ENCODE peak calls at places on chromosomes 6 and 20, in eight cellular contexts. Q, Y, V, L, H, S, Z and G are unnamed samples.

GRCh38 chr6:167907837-167908681 is 81.3 kb downstream of the AFDN start:
- DNase-seq in V (no peak), Z (no peak), Q (peak; percentile 24), H (peak; percentile 47), L (no peak), Y (peak; percentile 31), S (peak; percentile 38), G (peak; percentile 32)

GRCh38 chr6:140320799-140321099 is 946.3 kb upstream of the CITED2 start:
- DNase-seq in Z (no peak), H (no peak), S (no peak), V (no peak), L (no peak), Y (no peak), Q (no peak), G (no peak)

GRCh38 chr20:35660122-35660937 is 4.4 kb downstream of the CPNE1 start:
- DNase-seq in Z (no peak), Q (no peak), Y (no peak), V (no peak), H (no peak), S (no peak), L (no peak), G (no peak)

GRCh38 chr6:85468326-85468725 is 18.4 kb downstream of the NT5E start:
- DNase-seq in H (peak; percentile 56), V (no peak), Y (no peak), S (no peak), Z (no peak), Q (peak; percentile 52), L (no peak), G (peak; percentile 59)

GRCh38 chr6:73515204-73516101 is 5.4 kb downstream of the EEF1A1 start:
- DNase-seq in Q (peak; percentile 87), L (peak; percentile 71), H (peak; percentile 87), S (peak; percentile 54), V (no peak), Y (no peak), Z (peak; percentile 78), G (peak; percentile 80)

GRCh38 chr20:708956-709355 is 33.4 kb upstream of the SCRT2 start:
- DNase-seq in H (no peak), Y (no peak), Q (no peak), L (peak; percentile 25), S (no peak), Z (no peak), V (no peak), G (no peak)

GRCh38 chr20:25288291-25289181 is 40.7 kb downstream of the PYGB start:
- DNase-seq in Q (no peak), L (peak; percentile 60), S (no peak), Y (no peak), H (no peak), V (peak; percentile 44), Z (no peak), G (no peak)

GRCh38 chr6:155404937-155405336 is 50.7 kb downstream of the NOX3 start:
- DNase-seq in L (no peak), H (no peak), V (no peak), S (no peak), Q (no peak), Y (no peak), Z (peak; percentile 29), G (no peak)

GRCh38 chr20:62832951-62833391 is 16.1 kb downstream of the COL9A3 start:
- DNase-seq in Y (no peak), V (no peak), Z (no peak), L (peak; percentile 64), Q (no peak), S (no peak), H (no peak), G (no peak)

GRCh38 chr6:5061152-5061551 is 24.0 kb upstream of the PPP1R3G start:
- DNase-seq in V (no peak), L (no peak), H (no peak), Y (no peak), Z (no peak), Q (no peak), S (no peak), G (no peak)

GRCh38 chr6:4632411-4632810 is 143.8 kb upstream of the CDYL start:
- DNase-seq in L (no peak), Y (no peak), Q (peak; percentile 25), V (no peak), H (no peak), S (no peak), Z (no peak), G (no peak)

GRCh38 chr20:20664795-20665194 is 47.6 kb downstream of the RALGAPA2 start:
- DNase-seq in Q (no peak), H (peak; percentile 55), V (no peak), Y (peak; percentile 14), S (no peak), Z (peak; percentile 53), L (no peak), G (peak; percentile 16)
- TF ChIP-seq CTCF in Q (peak; percentile 31), H (peak; percentile 35), V (peak; percentile 69), Y (peak; percentile 43), S (no peak), Z (peak; percentile 69), L (no peak), G (peak; percentile 61)

GRCh38 chr6:2765896-2766766 is 938 bp downstream of the WRNIP1 start:
- DNase-seq in Z (peak; percentile 81), L (peak; percentile 76), H (peak; percentile 35), S (peak; percentile 50), Q (peak; percentile 42), V (peak; percentile 77), Y (no peak), G (peak; percentile 19)

GRCh38 chr6:2767327-2767985 is 2.3 kb downstream of the WRNIP1 start:
- DNase-seq in Q (no peak), S (no peak), Y (no peak), H (peak; percentile 13), L (no peak), Z (no peak), V (no peak), G (no peak)

GRCh38 chr6:2765166-2765895 is at the start of gene WRNIP1:
- DNase-seq in L (peak; percentile 100), Q (peak; percentile 100), Z (peak; percentile 99), V (peak; percentile 100), Y (peak; percentile 99), S (peak; percentile 94), H (peak; percentile 99), G (peak; percentile 99)

GRCh38 chr6:2768125-2768524 is 2.9 kb downstream of the WRNIP1 start:
- DNase-seq in L (no peak), Z (no peak), S (no peak), Y (no peak), H (peak; percentile 6), Q (no peak), V (no peak), G (no peak)

GRCh38 chr6:2766767-2767314 is 1.6 kb downstream of the WRNIP1 start:
- DNase-seq in Q (peak; percentile 30), V (no peak), Y (no peak), H (peak; percentile 45), L (no peak), Z (no peak), S (no peak), G (peak; percentile 32)
- TF ChIP-seq CTCF in Q (peak; percentile 6), V (peak; percentile 9), Y (no peak), H (peak; percentile 0), L (no peak), Z (no peak), S (no peak), G (peak; percentile 55)

GRCh38 chr20:22385602-22386299 is 198.6 kb downstream of the FOXA2 start:
- DNase-seq in V (no peak), Y (no peak), L (no peak), H (no peak), Z (peak; percentile 45), Q (no peak), S (peak; percentile 8), G (no peak)
- TF ChIP-seq CTCF in V (no peak), Y (no peak), L (no peak), H (peak; percentile 5), Z (peak; percentile 54), Q (no peak), S (no peak), G (no peak)

GRCh38 chr20:10357061-10357708 is 76.8 kb downstream of the MKKS start:
- DNase-seq in V (no peak), L (no peak), Y (no peak), Z (no peak), H (no peak), S (no peak), Q (no peak), G (no peak)

GRCh38 chr20:10360878-10361277 is 73.1 kb downstream of the MKKS start:
- DNase-seq in Y (peak; percentile 30), H (no peak), S (no peak), L (no peak), Q (no peak), Z (no peak), V (no peak), G (no peak)

GRCh38 chr20:10356628-10357027 is 77.4 kb downstream of the MKKS start:
- DNase-seq in V (no peak), Z (no peak), Y (no peak), Q (no peak), H (no peak), L (no peak), S (no peak), G (no peak)

GRCh38 chr20:10359621-10360040 is 74.4 kb downstream of the MKKS start:
- DNase-seq in V (no peak), H (peak; percentile 70), Y (peak; percentile 50), S (no peak), L (no peak), Z (no peak), Q (no peak), G (no peak)

DNA sequence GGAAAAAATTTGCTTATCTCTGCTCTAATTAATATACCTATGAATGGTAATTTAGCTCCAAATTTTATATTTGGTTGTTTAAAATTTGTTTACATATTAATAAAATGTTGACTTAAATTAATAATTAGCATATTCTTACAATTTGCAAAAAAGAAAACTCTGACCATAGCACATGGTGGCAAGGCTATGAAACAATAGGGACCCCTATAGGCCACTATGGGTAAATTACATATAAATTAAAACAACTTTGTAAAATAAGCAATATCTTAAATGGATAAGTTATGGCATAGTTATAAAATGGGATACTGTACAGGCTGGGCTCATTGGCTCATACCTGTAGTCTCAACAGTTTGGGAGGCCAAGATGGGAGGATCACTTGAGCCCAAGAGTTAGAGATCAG is 76.0 kb downstream of the MKKS start:
- DNase-seq in S (no peak), Z (peak; percentile 6), Q (no peak), H (peak; percentile 44), Y (no peak), L (no peak), V (no peak), G (no peak)
- TF ChIP-seq CTCF in S (no peak), Z (peak; percentile 62), Q (peak; percentile 53), H (peak; percentile 67), Y (peak; percentile 48), L (no peak), V (peak; percentile 4), G (peak; percentile 79)